ENCODE peak calls at places on chromosomes 11 and 22, in four cellular contexts. K is neural crest cell, H is HFF-Myc, L is adrenal gland. N is an unnamed sample.

GRCh38 chr11:107598225-107599139 is 7.5 kb downstream of the ELMOD1 start:
- DNase-seq in K (no peak), H (no peak), L (peak), N (no peak)

GRCh38 chr22:44786610-44787009 is 34.2 kb downstream of the ARHGAP8 start:
- DNase-seq in K (no peak), H (no peak), L (no peak), N (no peak)

GRCh38 chr22:43272869-43273318 is 70.3 kb downstream of the SCUBE1 start:
- DNase-seq in H (no peak), K (no peak), L (peak), N (no peak)

GRCh38 chr11:18721576-18722292 is 4.3 kb downstream of the IGSF22 start:
- DNase-seq in H (peak), K (peak), L (peak), N (no peak)

GRCh38 chr11:104570088-104570701 is 328.1 kb downstream of the CASP12 start:
- DNase-seq in L (no peak), K (no peak), H (no peak), N (no peak)

GRCh38 chr11:413120-414081 is 1.4 kb downstream of the SIGIRR start:
- DNase-seq in H (no peak), K (no peak), L (no peak), N (no peak)

GRCh38 chr11:58530236-58530635 is 22.3 kb upstream of the OR5B21 start:
- DNase-seq in H (no peak), K (no peak), L (no peak), N (no peak)

GRCh38 chr22:47051435-47052175 is 289.2 kb downstream of the TBC1D22A start:
- DNase-seq in H (no peak), K (no peak), L (no peak), N (no peak)

GRCh38 chr11:47477323-47477722 is 28.4 kb upstream of the RAPSN start:
- DNase-seq in K (no peak), H (no peak), L (peak), N (no peak)

GRCh38 chr11:115674176-115674575 is 170.0 kb upstream of the CADM1 start:
- DNase-seq in K (no peak), L (no peak), H (no peak), N (no peak)

GRCh38 chr11:34599406-34599901 is 21.4 kb upstream of the EHF start:
- DNase-seq in L (no peak), H (peak), K (no peak), N (peak)

GRCh38 chr22:27815826-27816530 is 14.4 kb upstream of the MN1 start:
- DNase-seq in H (no peak), K (no peak), L (no peak), N (no peak)

GRCh38 chr11:73999581-74000306 is 9.1 kb downstream of the UCP3 start:
- DNase-seq in L (no peak), K (no peak), H (no peak), N (no peak)

GRCh38 chr11:27241316-27242122 is 121.5 kb downstream of the CCDC34 start:
- DNase-seq in L (no peak), K (no peak), H (no peak), N (no peak)

GRCh38 chr11:3225159-3225758 is 6.6 kb upstream of the MRGPRG start:
- DNase-seq in L (peak), H (no peak), K (no peak), N (no peak)

GRCh38 chr11:69911310-69912160 is 92.3 kb upstream of the FGF3 start:
- DNase-seq in H (no peak), L (peak), K (no peak), N (no peak)

GRCh38 chr11:76656087-76656531 is 14.4 kb downstream of the LRRC32 start:
- DNase-seq in H (no peak), L (no peak), K (no peak), N (no peak)

GRCh38 chr11:110891411-110891810 is 179.2 kb upstream of the ARHGAP20 start:
- DNase-seq in K (no peak), L (no peak), H (no peak), N (no peak)

GRCh38 chr22:39502789-39503464 is 837 bp downstream of the MIEF1 start:
- DNase-seq in K (no peak), H (no peak), L (no peak), N (no peak)

GRCh38 chr11:33699515-33700424 is 856 bp downstream of the C11orf91 start:
- DNase-seq in K (peak), H (no peak), L (peak), N (no peak)

GRCh38 chr22:21041937-21042336 is 3.8 kb upstream of the LRRC74B start:
- DNase-seq in K (no peak), L (no peak), H (no peak), N (no peak)

GRCh38 chr11:12245549-12245986 is 131.8 kb upstream of the PARVA start:
- DNase-seq in H (no peak), K (no peak), L (no peak), N (no peak)

GRCh38 chr11:60974726-60975125 is 3.2 kb downstream of the CD6 start:
- DNase-seq in L (no peak), H (no peak), K (peak), N (no peak)

GRCh38 chr11:313787-314547 is at the start of gene IFITM1:
- DNase-seq in L (no peak), K (no peak), H (peak), N (peak)

GRCh38 chr11:72233773-72234513 is 9.4 kb downstream of the INPPL1 start:
- DNase-seq in H (no peak), K (no peak), L (no peak), N (no peak)

GRCh38 chr22:38218661-38219331 is 17.0 kb downstream of the MAFF start:
- DNase-seq in L (peak), H (peak), K (no peak), N (peak)

DNA sequence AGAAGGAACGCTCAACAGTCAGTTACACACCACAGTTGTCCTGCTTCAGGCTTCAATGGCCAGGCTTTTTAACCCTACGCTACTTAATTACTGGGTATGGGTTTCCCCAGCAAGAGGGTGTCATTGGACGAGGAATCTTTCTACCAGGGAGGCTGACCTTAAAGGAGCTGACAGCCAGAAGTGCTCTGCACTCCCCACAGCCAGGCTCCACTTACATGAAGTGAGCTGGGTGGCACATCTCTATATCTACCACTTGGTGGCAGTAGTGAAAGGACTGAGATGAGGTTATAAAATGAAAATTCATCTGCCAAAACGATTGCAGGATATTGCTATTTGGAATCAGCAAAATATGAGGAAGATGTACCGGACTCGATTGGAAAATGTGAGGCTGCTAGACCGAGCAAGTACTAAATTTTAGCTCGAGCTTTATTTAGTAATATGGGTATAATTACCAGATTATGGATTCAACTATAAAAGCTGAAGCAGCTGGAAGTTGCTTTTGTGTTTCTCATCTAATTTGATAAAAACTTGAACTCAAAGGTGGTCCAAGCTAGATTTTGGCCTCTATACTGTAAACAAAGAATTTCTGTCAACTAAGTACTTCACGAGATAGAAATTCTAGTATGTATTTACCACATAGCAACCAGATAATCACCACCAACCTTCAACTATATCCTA is 54.0 kb upstream of the CEP126 start:
- DNase-seq in K (peak), H (peak), L (peak), N (peak)
- TF ChIP-seq CTCF in K (peak), H (peak), L (peak), N (peak)

GRCh38 chr11:85590848-85591483 is 36.2 kb downstream of the DLG2 start:
- DNase-seq in H (peak), L (no peak), K (no peak), N (peak)
- TF ChIP-seq CTCF in H (no peak), L (no peak), K (peak), N (peak)

GRCh38 chr22:36930041-36930935 is 16.9 kb downstream of the CSF2RB start:
- DNase-seq in L (no peak), H (no peak), K (no peak), N (no peak)

GRCh38 chr22:36928181-36928580 is 14.8 kb downstream of the CSF2RB start:
- DNase-seq in L (no peak), H (no peak), K (no peak), N (no peak)

GRCh38 chr22:36927671-36928070 is 14.2 kb downstream of the CSF2RB start:
- DNase-seq in K (no peak), H (no peak), L (no peak), N (no peak)

GRCh38 chr22:36929621-36930020 is 16.2 kb downstream of the CSF2RB start:
- DNase-seq in L (no peak), K (no peak), H (no peak), N (no peak)

DNA sequence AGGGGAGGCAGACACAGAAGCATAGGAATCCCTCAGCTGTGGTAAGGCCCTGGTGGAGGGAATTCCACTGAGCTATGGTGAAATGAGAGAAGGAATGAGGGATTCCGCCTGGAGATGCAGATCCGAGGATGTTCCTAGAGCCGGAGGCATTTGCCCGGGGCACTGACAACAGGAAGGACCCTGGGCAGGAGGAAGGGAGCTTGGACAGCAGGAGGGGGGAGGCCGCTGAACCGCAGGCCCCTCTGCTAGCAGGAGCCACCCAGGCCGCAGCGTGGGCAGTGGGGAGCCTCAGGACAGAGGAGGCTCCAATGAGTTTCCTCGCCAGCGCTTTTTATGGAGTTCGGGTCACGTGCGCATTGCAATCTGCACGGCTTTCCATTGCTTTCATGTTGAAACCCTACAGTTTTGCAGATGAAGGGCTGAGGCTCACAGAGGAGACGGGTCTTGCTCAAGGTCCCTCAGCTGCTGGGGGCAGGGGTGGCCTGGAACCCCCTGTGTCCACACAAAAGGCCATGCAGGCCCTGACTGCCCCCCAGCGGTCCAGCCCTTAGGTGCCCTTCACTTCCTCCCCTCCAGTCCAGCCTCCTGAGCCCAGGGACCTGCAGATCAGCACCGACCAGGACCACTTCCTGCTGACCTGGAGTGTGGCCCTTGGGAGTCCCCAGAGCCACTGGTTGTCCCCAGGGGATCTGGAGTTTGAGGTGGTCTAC is 15.6 kb downstream of the CSF2RB start:
- DNase-seq in H (no peak), K (no peak), L (no peak), N (no peak)
- TF ChIP-seq CTCF in H (no peak), K (no peak), L (no peak), N (no peak)

GRCh38 chr22:17131686-17132085 is 10.5 kb upstream of the TMEM121B start:
- DNase-seq in H (no peak), L (no peak), K (no peak), N (no peak)
- TF ChIP-seq CTCF in H (no peak), L (no peak), K (no peak), N (no peak)

DNA sequence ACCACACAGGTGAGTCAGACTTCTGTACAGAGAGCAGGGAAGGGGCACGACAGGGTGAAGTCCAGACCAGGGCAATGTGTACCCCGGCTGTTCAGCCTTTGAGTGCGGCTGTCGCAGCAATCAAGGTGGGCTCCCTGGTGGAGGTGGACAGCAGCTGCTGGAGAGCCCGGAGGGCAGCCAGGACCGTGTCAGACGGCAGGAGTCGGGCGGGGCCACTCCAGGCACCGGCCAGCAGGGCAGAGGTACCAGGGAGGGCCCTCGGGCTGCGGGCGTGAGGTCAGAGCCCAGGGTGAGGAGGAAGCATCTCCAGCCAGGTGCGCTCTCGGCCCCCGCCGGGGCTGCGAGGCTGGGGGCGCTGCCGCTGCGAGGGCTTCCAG is 802 bp upstream of the PIM3 start:
- DNase-seq in K (no peak), L (peak), H (no peak), N (no peak)
- TF ChIP-seq CTCF in K (no peak), L (no peak), H (no peak), N (no peak)

GRCh38 chr11:15913261-15913660 is 443.1 kb downstream of the SOX6 start:
- DNase-seq in K (no peak), L (no peak), H (no peak), N (no peak)
- TF ChIP-seq CTCF in K (no peak), L (no peak), H (no peak), N (no peak)

DNA sequence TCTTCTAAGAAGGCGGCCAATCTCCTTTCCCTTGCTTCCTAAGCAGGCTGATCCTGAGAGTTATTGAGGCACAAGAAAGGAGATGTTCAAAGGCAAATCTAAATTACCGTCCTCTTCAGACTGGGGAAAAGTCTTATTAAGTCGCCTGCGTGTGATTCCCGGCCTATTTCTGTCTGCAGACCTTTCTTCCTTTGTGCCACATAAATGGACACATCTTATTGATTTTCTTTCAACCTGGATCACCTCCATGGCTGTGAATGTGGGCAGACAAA is 73.4 kb upstream of the LMO1 start:
- DNase-seq in L (no peak), H (no peak), K (no peak), N (no peak)
- TF ChIP-seq CTCF in L (no peak), H (no peak), K (no peak), N (no peak)

DNA sequence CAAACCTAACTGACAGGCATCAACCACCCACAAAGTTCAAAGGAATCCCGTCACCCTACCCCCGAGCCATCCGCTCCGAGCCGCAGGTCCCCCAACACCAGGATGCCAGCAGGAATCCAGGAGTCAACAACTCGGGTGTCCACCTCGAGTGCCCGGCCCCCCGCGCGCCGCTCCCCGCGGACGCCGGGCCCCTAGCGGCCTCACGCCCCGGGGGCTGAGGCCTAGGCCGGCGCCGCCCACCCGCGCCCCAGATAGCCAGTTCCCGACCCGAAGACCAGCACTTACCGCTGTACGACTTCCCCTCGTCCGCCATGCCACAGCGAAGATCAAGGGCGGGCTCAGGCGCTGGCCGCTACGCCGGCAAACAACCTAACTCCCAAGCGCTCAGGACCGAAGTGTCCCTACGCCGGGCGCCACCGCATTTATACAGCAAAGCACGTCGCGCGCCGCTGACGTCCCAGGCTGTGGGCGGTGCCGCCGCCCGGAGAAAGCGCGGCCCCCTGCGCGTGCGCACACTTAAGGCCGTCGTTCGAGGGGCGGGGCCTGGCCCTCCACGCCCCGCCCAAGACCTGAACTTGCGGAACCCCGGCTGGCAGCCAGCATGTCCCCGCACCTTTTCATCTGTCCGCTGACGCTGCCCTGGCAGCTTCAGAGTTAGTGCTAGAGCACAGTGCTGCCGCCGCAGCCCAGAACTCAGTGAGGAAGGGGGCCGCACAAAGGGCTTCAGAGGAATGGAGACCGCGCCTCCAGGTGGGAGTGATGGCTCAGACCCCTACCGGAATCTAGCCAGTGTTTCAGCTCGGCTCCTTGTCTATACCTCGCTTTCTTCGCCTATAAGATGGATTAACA is at the start of gene NXF1:
- DNase-seq in L (peak), K (peak), H (peak), N (peak)
- TF ChIP-seq CTCF in L (peak), K (peak), H (no peak), N (no peak)

GRCh38 chr11:45409587-45409986 is 123.4 kb upstream of the SYT13 start:
- DNase-seq in H (no peak), K (no peak), L (no peak), N (no peak)

GRCh38 chr11:45402049-45402630 is 116.0 kb upstream of the SYT13 start:
- DNase-seq in L (no peak), K (no peak), H (no peak), N (no peak)

GRCh38 chr11:45410391-45411215 is 124.5 kb upstream of the SYT13 start:
- DNase-seq in K (no peak), H (no peak), L (no peak), N (no peak)

GRCh38 chr11:45407226-45407625 is 121.1 kb upstream of the SYT13 start:
- DNase-seq in H (no peak), L (no peak), K (no peak), N (no peak)

GRCh38 chr11:45405916-45406670 is 120.0 kb upstream of the SYT13 start:
- DNase-seq in H (no peak), K (no peak), L (no peak), N (no peak)
- TF ChIP-seq CTCF in H (peak), K (peak), L (peak), N (peak)

N was measured in AG09319.